ENCODE peak calls at places on chromosomes 16 and 17, in seven cellular contexts. F, Q, U, L, M, K and B are unnamed samples.

GRCh38 chr17:63419949-63420867 is 25.9 kb downstream of the CYB561 start:
- DNase-seq in F (no peak), Q (no peak), U (no peak), L (no peak), M (no peak), K (no peak), B (no peak)

GRCh38 chr17:44362964-44363612 is 565 bp downstream of the FAM171A2 start:
- DNase-seq in F (peak; percentile 60), Q (peak; percentile 63), U (no peak), L (no peak), M (no peak), K (peak; percentile 53), B (peak; percentile 38)

GRCh38 chr17:77790143-77790829 is 168.2 kb upstream of the TNRC6C start:
- DNase-seq in F (no peak), Q (peak; percentile 42), U (no peak), L (no peak), M (no peak), K (no peak), B (no peak)

GRCh38 chr16:31397701-31398100 is 4.6 kb downstream of the ITGAD start:
- DNase-seq in F (no peak), Q (no peak), U (no peak), L (no peak), M (no peak), K (no peak), B (no peak)

GRCh38 chr16:67082891-67083290 is 26.9 kb upstream of the PHAF1 start:
- DNase-seq in F (no peak), Q (no peak), U (no peak), L (no peak), M (no peak), K (peak; percentile 47), B (no peak)

GRCh38 chr16:56603589-56603988 is 4.8 kb upstream of the MT2A start:
- DNase-seq in F (peak; percentile 67), Q (peak; percentile 54), U (no peak), L (peak; percentile 61), M (peak; percentile 56), K (peak; percentile 44), B (peak; percentile 77)

GRCh38 chr16:66382966-66383299 is 16.4 kb downstream of the CDH5 start:
- DNase-seq in F (no peak), Q (no peak), U (no peak), L (peak; percentile 96), M (no peak), K (peak; percentile 58), B (peak; percentile 32)

GRCh38 chr17:74950207-74950606 is 14.5 kb downstream of the OTOP3 start:
- DNase-seq in F (no peak), Q (no peak), U (peak; percentile 80), L (peak; percentile 51), M (no peak), K (no peak), B (peak; percentile 28)

GRCh38 chr17:19720631-19721426 is 4.4 kb upstream of the SLC47A2 start:
- DNase-seq in F (no peak), Q (no peak), U (no peak), L (no peak), M (no peak), K (no peak), B (peak; percentile 61)

GRCh38 chr17:47253541-47254402 is at the start of gene ITGB3:
- DNase-seq in F (peak; percentile 84), Q (peak; percentile 89), U (peak; percentile 79), L (peak; percentile 56), M (peak; percentile 51), K (peak; percentile 90), B (peak; percentile 78)

GRCh38 chr17:40309031-40309937 is at the start of gene RARA:
- DNase-seq in F (peak; percentile 65), Q (peak; percentile 83), U (no peak), L (peak; percentile 54), M (no peak), K (peak; percentile 64), B (peak; percentile 38)

GRCh38 chr17:32240745-32241144 is 24.9 kb upstream of the RHBDL3 start:
- DNase-seq in F (no peak), Q (no peak), U (no peak), L (no peak), M (no peak), K (peak; percentile 32), B (no peak)

GRCh38 chr17:28330671-28331070 is 4.6 kb downstream of the IFT20 start:
- DNase-seq in F (no peak), Q (no peak), U (no peak), L (no peak), M (no peak), K (no peak), B (no peak)

GRCh38 chr17:79788989-79789942 is 7.6 kb downstream of the CBX8 start:
- DNase-seq in F (no peak), Q (peak; percentile 91), U (no peak), L (no peak), M (no peak), K (no peak), B (no peak)

GRCh38 chr16:11604783-11605563 is 18.3 kb upstream of the LITAF start:
- DNase-seq in F (no peak), Q (no peak), U (no peak), L (no peak), M (no peak), K (peak; percentile 76), B (no peak)

GRCh38 chr17:29148257-29148789 is 31.9 kb downstream of the MYO18A start:
- DNase-seq in F (no peak), Q (peak; percentile 33), U (no peak), L (no peak), M (no peak), K (no peak), B (no peak)

GRCh38 chr17:50123649-50124349 is 6.2 kb downstream of the SAMD14 start:
- DNase-seq in F (no peak), Q (peak; percentile 33), U (no peak), L (no peak), M (no peak), K (no peak), B (peak; percentile 42)

GRCh38 chr17:57379237-57380054 is 123.1 kb downstream of the MSI2 start:
- DNase-seq in F (peak; percentile 47), Q (peak; percentile 66), U (no peak), L (no peak), M (no peak), K (no peak), B (no peak)

GRCh38 chr17:2213291-2213960 is 90.2 kb downstream of the SMG6 start:
- DNase-seq in F (no peak), Q (no peak), U (no peak), L (no peak), M (no peak), K (peak; percentile 68), B (no peak)

GRCh38 chr17:80457236-80457856 is 19.1 kb downstream of the NPTX1 start:
- DNase-seq in F (no peak), Q (no peak), U (no peak), L (no peak), M (no peak), K (no peak), B (no peak)

GRCh38 chr16:2015117-2015946 is 4.3 kb upstream of the NPW start:
- DNase-seq in F (peak; percentile 78), Q (no peak), U (no peak), L (peak; percentile 95), M (no peak), K (no peak), B (peak; percentile 81)

GRCh38 chr16:5349101-5349500 is 251.5 kb upstream of the EEF2KMT start:
- DNase-seq in F (no peak), Q (no peak), U (no peak), L (no peak), M (no peak), K (no peak), B (no peak)

GRCh38 chr16:22250522-22250921 is 44.4 kb downstream of the EEF2K start:
- DNase-seq in F (no peak), Q (no peak), U (no peak), L (no peak), M (no peak), K (peak; percentile 42), B (no peak)

DNA sequence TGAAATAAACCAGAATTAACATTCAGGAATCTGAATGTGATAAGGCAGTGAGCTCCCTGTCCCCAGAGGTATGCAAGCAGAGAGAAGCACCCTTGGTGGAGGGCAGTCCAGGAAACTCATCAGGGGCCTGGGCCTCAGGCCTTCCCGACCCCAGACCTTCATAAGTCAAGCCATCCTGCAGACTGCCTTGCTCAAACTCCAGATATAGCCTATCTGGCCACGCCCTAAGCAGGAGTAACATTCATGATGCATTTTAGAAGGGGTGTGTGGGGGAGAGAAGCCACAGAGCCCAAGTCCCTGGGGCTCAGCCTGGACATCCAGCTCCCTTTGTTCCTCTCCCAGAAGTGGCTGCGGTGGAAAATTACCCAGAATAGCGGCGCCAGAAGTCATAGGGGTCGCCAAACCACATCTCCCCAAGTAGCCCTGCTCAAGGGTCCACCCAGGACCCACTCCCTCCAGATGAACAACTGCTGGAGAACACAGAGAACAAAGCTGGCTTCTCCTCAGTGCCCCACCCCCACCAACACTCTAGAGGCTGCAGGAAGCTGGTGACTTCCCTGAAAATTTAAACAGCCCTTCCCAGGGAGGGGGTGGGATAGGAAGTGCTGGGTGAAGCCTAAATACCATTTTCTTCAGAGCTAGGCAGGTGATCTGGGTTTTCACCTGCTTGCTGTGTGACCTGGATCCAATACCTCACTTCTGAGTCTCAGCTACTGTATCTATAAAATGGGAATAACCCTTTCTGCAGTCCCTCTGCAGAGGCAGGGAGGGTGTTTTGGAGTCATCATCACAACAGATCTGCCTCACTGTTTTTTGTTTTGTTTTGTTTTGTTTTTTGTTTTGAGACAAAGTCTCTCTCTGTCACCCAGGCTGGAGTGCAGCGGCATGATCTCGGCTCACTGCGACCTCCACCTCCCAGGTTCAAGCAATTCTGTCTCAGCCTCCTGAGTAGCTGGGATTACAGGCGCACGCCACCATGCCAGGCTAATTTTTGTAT is 1.5 kb upstream of the SREBF1 start:
- DNase-seq in F (peak; percentile 82), Q (peak; percentile 41), U (no peak), L (peak; percentile 69), M (no peak), K (peak; percentile 73), B (peak; percentile 77)
- H3K4me1 ChIP-seq in F (peaks cover 58% of the 10 kb centered on the region), Q (peaks cover 42% of the 10 kb centered on the region), U (peaks cover 72% of the 10 kb centered on the region), L (peaks cover 79% of the 10 kb centered on the region), M (peaks cover 58% of the 10 kb centered on the region), K (peaks cover 38% of the 10 kb centered on the region), B (peaks cover 49% of the 10 kb centered on the region)

DNA sequence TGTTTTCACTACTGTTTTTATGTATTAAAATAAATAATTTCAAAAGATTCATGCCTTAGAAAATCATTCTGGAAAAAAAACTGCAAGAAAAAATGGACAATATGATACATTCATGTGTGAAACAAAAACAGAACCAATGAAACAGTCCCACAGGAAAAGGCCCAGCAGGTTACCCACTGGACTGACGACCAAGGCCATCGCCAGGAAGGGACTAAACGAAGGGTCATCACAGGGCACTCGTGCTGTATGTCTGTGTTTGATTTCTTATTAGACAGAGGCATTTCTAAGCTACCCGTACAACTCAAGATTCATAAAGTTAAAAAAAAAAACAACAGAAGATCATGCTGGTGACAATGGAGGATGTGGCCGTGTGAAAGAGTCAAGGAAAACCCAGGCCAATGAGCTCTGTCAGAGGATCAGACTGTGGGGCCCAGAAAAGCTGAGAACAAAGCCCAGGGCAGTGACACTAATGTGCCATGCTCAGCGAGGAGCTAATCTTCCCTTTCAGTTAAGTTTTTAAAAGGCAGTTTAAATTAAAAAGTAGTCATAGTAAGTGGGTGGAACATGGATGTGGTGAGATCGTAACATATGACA is 31.8 kb downstream of the NSMCE1 start:
- DNase-seq in F (no peak), Q (peak; percentile 65), U (no peak), L (no peak), M (no peak), K (no peak), B (no peak)
- H3K4me3 ChIP-seq in F (no peak overlapping the region), Q (no peak overlapping the region), U (no peak overlapping the region), L (no peak overlapping the region), M (no peak overlapping the region), K (no peak overlapping the region), B (no peak overlapping the region)

GRCh38 chr16:3579776-3580175 is 2.6 kb upstream of the NLRC3 start:
- DNase-seq in F (no peak), Q (no peak), U (no peak), L (no peak), M (no peak), K (no peak), B (no peak)
- H3K4me1 ChIP-seq in F (no peaks in the 10 kb centered on the region), Q (no peaks in the 10 kb centered on the region), U (no peaks in the 10 kb centered on the region), L (no peaks in the 10 kb centered on the region), M (no peaks in the 10 kb centered on the region), K (no peaks in the 10 kb centered on the region), B (no peaks in the 10 kb centered on the region)

GRCh38 chr16:85650864-85651811 is 37.6 kb downstream of the GINS2 start:
- DNase-seq in F (no peak), Q (peak; percentile 68), U (no peak), L (no peak), M (no peak), K (no peak), B (no peak)
- H3K4me3 ChIP-seq in F (no peak overlapping the region), Q (no peak overlapping the region), U (no peak overlapping the region), L (no peak overlapping the region), M (peak overlapping the region; percentile 46), K (no peak overlapping the region), B (no peak overlapping the region)